ENCODE peak calls at places on chromosome 6, in eight cellular contexts. L is activated CD4-positive, alpha-beta T cell treated with anti-CD3 and anti-CD28 coated beads for 36 hours; Y is GM20000; K is cardiac muscle cell; T is NCI-H510A treated with DMSO at 0.1 percent for 48 hours; O is brain microvascular endothelial cell; N is activated T-cell treated with anti-CD3 and anti-CD28 coated beads for 24 hours; R is T-helper 1 cell. J is an unnamed sample.

GRCh38 chr6:30939473-30939872 is 1.3 kb upstream of the MUCL3 start:
- DNase-seq in L (no peak), Y (no peak), K (no peak), T (no peak), O (no peak), N (no peak), R (no peak), J (no peak)

GRCh38 chr6:150720774-150721233 is 121.1 kb downstream of the PLEKHG1 start:
- DNase-seq in L (peak; percentile 19), Y (peak; percentile 72), K (peak; percentile 62), T (peak; percentile 75), O (peak; percentile 13), N (no peak), R (no peak), J (no peak)

GRCh38 chr6:91436448-91436847 is 849.6 kb upstream of the MAP3K7 start:
- DNase-seq in L (no peak), Y (no peak), K (no peak), T (no peak), O (no peak), N (no peak), R (no peak), J (no peak)

GRCh38 chr6:33668914-33669313 is 42.6 kb downstream of the UQCC2 start:
- DNase-seq in L (peak; percentile 78), Y (no peak), K (no peak), T (peak; percentile 47), O (no peak), N (no peak), R (peak; percentile 41), J (no peak)

GRCh38 chr6:31749301-31750036 is 9.7 kb downstream of the MSH5 start:
- DNase-seq in L (no peak), Y (no peak), K (no peak), T (no peak), O (no peak), N (no peak), R (no peak), J (no peak)

GRCh38 chr6:168506460-168506859 is 65.5 kb downstream of the SMOC2 start:
- DNase-seq in L (no peak), Y (no peak), K (no peak), T (peak; percentile 44), O (no peak), N (no peak), R (no peak), J (no peak)

GRCh38 chr6:10042280-10042679 is 372.6 kb downstream of the TFAP2A start:
- DNase-seq in L (no peak), Y (no peak), K (no peak), T (no peak), O (no peak), N (no peak), R (no peak), J (no peak)

GRCh38 chr6:40395066-40395697 is 192.0 kb downstream of the LRFN2 start:
- DNase-seq in L (no peak), Y (no peak), K (no peak), T (peak; percentile 99), O (no peak), N (no peak), R (no peak), J (no peak)

GRCh38 chr6:158489441-158489840 is 70.5 kb upstream of the TMEM181 start:
- DNase-seq in L (no peak), Y (no peak), K (no peak), T (no peak), O (no peak), N (no peak), R (no peak), J (no peak)

GRCh38 chr6:107154131-107154906 is 39.0 kb upstream of the BEND3 start:
- DNase-seq in L (no peak), Y (no peak), K (no peak), T (peak; percentile 49), O (no peak), N (no peak), R (no peak), J (no peak)

GRCh38 chr6:34249469-34250370 is 914 bp upstream of the SMIM29 start:
- DNase-seq in L (no peak), Y (peak; percentile 3), K (no peak), T (peak; percentile 76), O (no peak), N (no peak), R (no peak), J (no peak)

GRCh38 chr6:55892749-55893357 is 17.5 kb upstream of the BMP5 start:
- DNase-seq in L (no peak), Y (no peak), K (no peak), T (no peak), O (no peak), N (no peak), R (no peak), J (no peak)

GRCh38 chr6:47071681-47072080 is 29.5 kb upstream of the ADGRF1 start:
- DNase-seq in L (no peak), Y (no peak), K (no peak), T (no peak), O (no peak), N (no peak), R (no peak), J (no peak)

GRCh38 chr6:24918641-24919403 is 16.9 kb downstream of the RIPOR2 start:
- DNase-seq in L (peak; percentile 52), Y (no peak), K (no peak), T (peak; percentile 82), O (no peak), N (no peak), R (no peak), J (no peak)

GRCh38 chr6:29510202-29510601 is 22.4 kb upstream of the MAS1L start:
- DNase-seq in L (no peak), Y (no peak), K (no peak), T (no peak), O (no peak), N (no peak), R (no peak), J (no peak)

GRCh38 chr6:41767112-41767946 is 12.4 kb downstream of the FRS3 start:
- DNase-seq in L (no peak), Y (no peak), K (peak; percentile 87), T (peak; percentile 26), O (peak; percentile 59), N (no peak), R (no peak), J (no peak)

GRCh38 chr6:108589244-108589730 is 28.6 kb downstream of the FOXO3 start:
- DNase-seq in L (no peak), Y (peak; percentile 22), K (peak; percentile 88), T (peak; percentile 3), O (peak; percentile 68), N (no peak), R (no peak), J (no peak)

GRCh38 chr6:29702519-29703103 is 20.6 kb upstream of the HLA-F start:
- DNase-seq in L (peak; percentile 85), Y (peak; percentile 60), K (peak; percentile 23), T (no peak), O (peak; percentile 31), N (peak; percentile 59), R (peak; percentile 43), J (peak; percentile 31)

GRCh38 chr6:23728707-23729106 is 397.3 kb upstream of the NRSN1 start:
- DNase-seq in L (no peak), Y (no peak), K (peak; percentile 1), T (no peak), O (no peak), N (no peak), R (no peak), J (no peak)

GRCh38 chr6:20866940-20867630 is 332.8 kb downstream of the CDKAL1 start:
- DNase-seq in L (no peak), Y (no peak), K (no peak), T (no peak), O (no peak), N (no peak), R (no peak), J (no peak)

GRCh38 chr6:128498244-128498643 is 22.2 kb downstream of the PTPRK start:
- DNase-seq in L (no peak), Y (no peak), K (no peak), T (no peak), O (no peak), N (no peak), R (no peak), J (no peak)

J was measured in activated B cell treated with CpG ODN at 0.5 μM for 24 hours.